ENCODE peak calls at places on chromosomes 16 and 17, in eight cellular contexts. K, W, Z, G, T, O, F and E are unnamed samples.

GRCh38 chr17:5281814-5282638 is at the start of gene RABEP1:
- DNase-seq in K (peak; percentile 29), W (peak; percentile 91), Z (peak; percentile 87), G (no peak), T (peak; percentile 92), O (peak; percentile 97), F (peak; percentile 90), E (no peak)

GRCh38 chr16:54145881-54146280 is 140.7 kb downstream of the IRX3 start:
- DNase-seq in K (no peak), W (no peak), Z (no peak), G (no peak), T (no peak), O (no peak), F (no peak), E (no peak)

GRCh38 chr16:1572664-1573063 is 39.2 kb downstream of the TMEM204 start:
- DNase-seq in K (no peak), W (no peak), Z (no peak), G (no peak), T (no peak), O (no peak), F (no peak), E (peak; percentile 29)

GRCh38 chr16:2969545-2970521 is 685 bp downstream of the PAQR4 start:
- DNase-seq in K (peak; percentile 70), W (peak; percentile 76), Z (no peak), G (no peak), T (peak; percentile 59), O (peak; percentile 92), F (peak; percentile 78), E (peak; percentile 81)

GRCh38 chr16:49588061-49588460 is 214.5 kb downstream of the C16orf78 start:
- DNase-seq in K (no peak), W (no peak), Z (no peak), G (no peak), T (no peak), O (peak; percentile 27), F (no peak), E (no peak)

GRCh38 chr16:71626018-71626857 is at the start of gene MARVELD3:
- DNase-seq in K (no peak), W (peak; percentile 36), Z (no peak), G (no peak), T (no peak), O (peak; percentile 72), F (peak; percentile 87), E (peak; percentile 94)

GRCh38 chr17:80468222-80468621 is 8.2 kb downstream of the NPTX1 start:
- DNase-seq in K (no peak), W (no peak), Z (no peak), G (no peak), T (no peak), O (no peak), F (no peak), E (no peak)

GRCh38 chr17:17127730-17128291 is 78.3 kb downstream of the PLD6 start:
- DNase-seq in K (no peak), W (no peak), Z (no peak), G (no peak), T (no peak), O (peak; percentile 69), F (no peak), E (no peak)

GRCh38 chr17:9120471-9120870 is 99.2 kb downstream of the NTN1 start:
- DNase-seq in K (no peak), W (no peak), Z (no peak), G (no peak), T (no peak), O (no peak), F (no peak), E (peak; percentile 13)

GRCh38 chr16:57357330-57358151 is 1.0 kb upstream of the CCL22 start:
- DNase-seq in K (peak; percentile 37), W (no peak), Z (no peak), G (no peak), T (no peak), O (no peak), F (no peak), E (no peak)

GRCh38 chr16:13453938-13454553 is 465.9 kb upstream of the ERCC4 start:
- DNase-seq in K (peak; percentile 21), W (peak; percentile 9), Z (no peak), G (no peak), T (no peak), O (no peak), F (no peak), E (peak; percentile 60)

GRCh38 chr17:21174719-21175118 is 39.2 kb downstream of the TMEM11 start:
- DNase-seq in K (no peak), W (no peak), Z (no peak), G (no peak), T (no peak), O (no peak), F (no peak), E (no peak)

GRCh38 chr16:68310441-68311315 is at the start of the genes PRMT7 and SLC7A6OS:
- DNase-seq in K (peak; percentile 92), W (peak; percentile 95), Z (peak; percentile 75), G (peak; percentile 64), T (peak; percentile 88), O (peak; percentile 99), F (peak; percentile 92), E (peak; percentile 91)

GRCh38 chr17:40606548-40607353 is 40.9 kb downstream of the SMARCE1 start:
- DNase-seq in K (no peak), W (no peak), Z (no peak), G (no peak), T (no peak), O (no peak), F (no peak), E (peak; percentile 83)

GRCh38 chr17:30296499-30297038 is 4.8 kb upstream of the BLMH start:
- DNase-seq in K (no peak), W (no peak), Z (no peak), G (no peak), T (no peak), O (no peak), F (no peak), E (no peak)

GRCh38 chr17:7889166-7889584 is 586 bp downstream of the CHD3 start:
- DNase-seq in K (peak; percentile 56), W (peak; percentile 93), Z (no peak), G (peak; percentile 67), T (peak; percentile 21), O (peak; percentile 94), F (peak; percentile 99), E (peak; percentile 86)

GRCh38 chr17:19274893-19275292 is 37.7 kb downstream of the EPN2 start:
- DNase-seq in K (no peak), W (no peak), Z (no peak), G (no peak), T (no peak), O (peak; percentile 36), F (no peak), E (no peak)

GRCh38 chr17:73358668-73359067 is 46.9 kb upstream of the CDC42EP4 start:
- DNase-seq in K (no peak), W (no peak), Z (no peak), G (no peak), T (no peak), O (no peak), F (no peak), E (no peak)